ENCODE peak calls at places on chromosomes 16 and 17, in four cellular contexts. V is HepG2, O is foreskin keratinocyte, M is keratinocyte. I is an unnamed sample. For H3K27me3, the result is how much of the 10 kb centered on the place peaks cover.

GRCh38 chr16:56480776-56481467 is 29.6 kb downstream of the OGFOD1 start:
- DNase-seq in V (no peak), O (no peak), M (no peak), I (no peak)

GRCh38 chr17:13311301-13311700 is 290.4 kb downstream of the HS3ST3A1 start:
- DNase-seq in V (no peak), O (no peak), M (no peak), I (no peak)

GRCh38 chr16:23552171-23552570 is 5.0 kb downstream of the EARS2 start:
- DNase-seq in V (no peak), O (no peak), M (no peak), I (no peak)

GRCh38 chr16:84603115-84603816 is 14.6 kb downstream of the COTL1 start:
- DNase-seq in V (no peak), O (peak), M (peak), I (no peak)

GRCh38 chr17:15106540-15106939 is 158.6 kb downstream of the PMP22 start:
- DNase-seq in V (no peak), O (peak), M (peak), I (no peak)

GRCh38 chr17:49588312-49588711 is 12.6 kb downstream of the NXPH3 start:
- DNase-seq in V (no peak), O (no peak), M (no peak), I (no peak)

GRCh38 chr17:30290696-30291570 is 811 bp downstream of the BLMH start:
- DNase-seq in V (peak), O (peak), M (peak), I (peak)

GRCh38 chr17:51120357-51120738 is 320 bp downstream of the SPAG9 start:
- DNase-seq in V (no peak), O (peak), M (no peak), I (no peak)

GRCh38 chr16:29820271-29820701 is at the start of gene MVP:
- DNase-seq in V (no peak), O (peak), M (no peak), I (no peak)

GRCh38 chr16:57761957-57762356 is 26.4 kb downstream of the KATNB1 start:
- DNase-seq in V (no peak), O (no peak), M (no peak), I (no peak)

GRCh38 chr17:62966426-62967110 is 533 bp downstream of the TANC2 start:
- DNase-seq in V (no peak), O (no peak), M (no peak), I (no peak)

GRCh38 chr17:72730091-72730490 is 362.4 kb downstream of the SLC39A11 start:
- DNase-seq in V (no peak), O (no peak), M (no peak), I (no peak)

GRCh38 chr17:64008346-64008745 is 10.2 kb downstream of the PRR29 start:
- DNase-seq in V (no peak), O (no peak), M (no peak), I (no peak)

GRCh38 chr17:27647755-27648154 is 16.8 kb downstream of the LGALS9 start:
- DNase-seq in V (no peak), O (no peak), M (no peak), I (no peak)

GRCh38 chr16:67395458-67396158 is 2.3 kb upstream of the TPPP3 start:
- DNase-seq in V (no peak), O (no peak), M (no peak), I (no peak)

GRCh38 chr16:67397812-67398545 is 4.7 kb upstream of the TPPP3 start:
- DNase-seq in V (no peak), O (peak), M (no peak), I (no peak)

GRCh38 chr16:67397451-67397801 is 4.1 kb upstream of the TPPP3 start:
- DNase-seq in V (no peak), O (no peak), M (no peak), I (no peak)

GRCh38 chr16:67396159-67396774 is 3.0 kb upstream of the TPPP3 start:
- DNase-seq in V (peak), O (peak), M (no peak), I (peak)

GRCh38 chr16:67396775-67397450 is 3.6 kb upstream of the TPPP3 start:
- DNase-seq in V (no peak), O (no peak), M (no peak), I (no peak)
- H3K27me3 ChIP-seq in V (under half), O (under half), M (under half), I (under half)

GRCh38 chr17:16417399-16417798 is 2.0 kb downstream of the TRPV2 start:
- DNase-seq in V (no peak), O (no peak), M (no peak), I (no peak)
- TF ChIP-seq CTCF in V (no peak), O (no peak), M (no peak), I (no peak)

GRCh38 chr17:79864617-79865250 is 25.5 kb upstream of the CBX4 start:
- DNase-seq in V (no peak), O (peak), M (no peak), I (no peak)

GRCh38 chr17:79862259-79862658 is 23.0 kb upstream of the CBX4 start:
- DNase-seq in V (no peak), O (no peak), M (no peak), I (no peak)

GRCh38 chr17:79862771-79863440 is 23.7 kb upstream of the CBX4 start:
- DNase-seq in V (no peak), O (no peak), M (no peak), I (no peak)

GRCh38 chr17:79865351-79866210 is 26.3 kb upstream of the CBX4 start:
- DNase-seq in V (no peak), O (no peak), M (no peak), I (no peak)

DNA sequence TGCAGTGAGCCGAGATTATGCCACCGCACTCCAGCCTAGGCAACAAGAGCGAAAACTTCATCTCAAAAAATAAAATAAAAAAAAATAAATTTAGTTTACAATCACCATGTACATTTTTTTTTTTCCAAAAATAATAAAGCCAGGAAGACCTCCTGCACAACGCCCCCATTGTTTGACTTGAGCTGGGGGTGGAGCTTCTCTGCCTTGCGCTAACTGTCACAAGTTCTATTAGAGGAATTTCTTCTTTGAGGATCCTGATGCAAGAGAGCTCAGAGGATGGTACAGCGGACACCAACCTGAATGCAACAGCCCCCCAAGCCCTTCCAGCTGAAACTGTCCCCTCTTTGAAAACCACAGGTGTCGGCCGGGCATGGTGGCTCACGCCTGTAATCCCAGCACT is 24.9 kb upstream of the CBX4 start:
- DNase-seq in V (no peak), O (no peak), M (no peak), I (no peak)
- H3K27me3 ChIP-seq in V (under half), O (under half), M (under half), I (under half)

DNA sequence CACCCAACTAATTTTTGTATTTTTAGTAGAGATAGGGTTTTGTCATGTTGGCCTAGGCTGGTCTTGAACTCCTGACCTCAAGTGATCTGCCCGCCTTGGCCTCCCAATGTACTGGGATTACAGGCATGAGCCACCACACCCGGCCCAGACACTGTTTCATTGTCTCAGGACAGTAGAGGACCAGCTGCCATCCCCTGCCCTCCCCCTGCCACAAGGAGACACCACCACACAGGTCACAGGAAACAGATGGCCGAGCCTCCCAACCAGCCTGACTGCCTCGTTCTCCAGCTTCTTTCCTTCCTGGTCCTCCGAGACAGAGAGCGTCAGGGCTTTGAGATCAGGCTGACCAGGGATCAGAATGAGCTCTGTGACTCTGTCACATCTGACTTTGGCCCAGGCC is 20.8 kb upstream of the RNPS1 start:
- DNase-seq in V (no peak), O (no peak), M (no peak), I (no peak)
- TF ChIP-seq CTCF in V (no peak), O (no peak), M (no peak), I (no peak)

DNA sequence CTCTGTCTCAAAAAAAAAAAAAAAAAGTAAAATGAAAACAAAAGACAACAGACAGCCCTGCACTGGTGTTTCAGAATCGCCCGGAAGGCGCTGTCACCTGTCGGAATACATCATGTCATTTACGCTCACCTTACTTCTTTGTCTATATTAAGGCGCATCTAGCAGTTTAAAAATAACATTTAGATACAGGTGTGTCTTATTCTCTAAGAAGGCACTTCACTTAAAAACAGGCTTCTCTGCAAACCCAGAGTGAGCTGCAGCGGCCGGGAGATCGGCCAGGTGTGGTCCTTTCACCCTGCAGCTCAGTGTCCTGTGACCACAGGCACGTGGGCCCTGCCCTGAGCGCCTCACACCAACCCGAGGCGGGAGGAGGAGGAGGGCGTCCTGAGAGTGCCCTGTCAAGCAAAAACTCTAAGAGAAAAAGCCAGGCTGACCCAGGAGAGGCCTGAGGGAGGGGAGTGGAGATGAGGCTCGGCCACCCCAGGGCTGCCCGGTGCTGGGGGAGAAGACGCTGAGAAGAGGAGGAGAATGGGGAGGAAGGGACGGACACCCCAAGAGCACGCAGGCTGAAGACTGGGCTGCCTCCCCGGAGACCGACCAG is 3.3 kb upstream of the LMF1 start:
- DNase-seq in V (no peak), O (no peak), M (no peak), I (no peak)
- H3K27me3 ChIP-seq in V (under half), O (under half), M (under half), I (under half)

DNA sequence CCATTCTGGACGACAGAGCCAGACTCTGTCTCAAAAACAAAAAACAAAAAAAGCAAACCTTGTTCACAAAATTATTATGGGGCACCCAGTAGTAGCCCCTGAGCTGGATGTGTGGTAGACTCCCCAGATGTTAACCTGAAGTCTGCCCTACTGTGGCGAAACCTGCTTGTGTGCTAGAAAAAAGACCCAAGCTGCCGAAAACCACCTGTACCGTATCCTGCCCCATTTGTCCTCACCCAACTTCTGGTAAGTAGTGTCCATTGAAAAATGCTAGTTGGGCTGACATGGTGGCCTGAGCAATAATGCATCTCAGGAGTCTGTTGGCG is 9.1 kb downstream of the RMI2 start:
- DNase-seq in V (no peak), O (no peak), M (no peak), I (no peak)
- TF ChIP-seq CTCF in V (no peak), O (no peak), M (no peak), I (no peak)